ENCODE peak calls at places on chromosomes 1 and 21, in four cellular contexts. E, G, Q and Z are unnamed samples.

GRCh38 chr1:115300087-115300856 is 37.8 kb downstream of the NGF start:
- DNase-seq in G (no peak), E (no peak), Q (no peak), Z (no peak)

GRCh38 chr1:209756608-209757445 is 974 bp downstream of the TRAF3IP3 start:
- DNase-seq in G (peak), E (no peak), Q (no peak), Z (no peak)

GRCh38 chr1:11961230-11961629 is 19.0 kb upstream of the MFN2 start:
- DNase-seq in Q (peak), G (no peak), E (no peak), Z (no peak)

GRCh38 chr1:111468717-111469100 is 5.1 kb upstream of the C1orf162 start:
- DNase-seq in Q (no peak), E (no peak), G (no peak), Z (no peak)

GRCh38 chr1:36857761-36858160 is 176.6 kb downstream of the GRIK3 start:
- DNase-seq in Q (no peak), G (no peak), E (no peak), Z (no peak)

GRCh38 chr1:96472471-96472870 is 249.1 kb upstream of the PTBP2 start:
- DNase-seq in Q (no peak), G (no peak), E (no peak), Z (no peak)

GRCh38 chr1:234573711-234574299 is 36.2 kb downstream of the IRF2BP2 start:
- DNase-seq in G (no peak), Q (no peak), E (no peak), Z (no peak)

GRCh38 chr1:221963742-221964141 is 221.9 kb upstream of the DUSP10 start:
- DNase-seq in G (no peak), Q (no peak), E (no peak), Z (no peak)

GRCh38 chr1:59414406-59415133 is 117.7 kb downstream of the FGGY start:
- DNase-seq in E (no peak), G (no peak), Q (no peak), Z (no peak)

GRCh38 chr1:228009828-228010775 is 3.3 kb downstream of the WNT3A start:
- DNase-seq in Q (no peak), G (peak), E (no peak), Z (no peak)

GRCh38 chr1:204285438-204286322 is 71.9 kb upstream of the GOLT1A start:
- DNase-seq in Q (no peak), E (no peak), G (no peak), Z (no peak)

GRCh38 chr1:154403300-154403943 is 1.7 kb upstream of the IL6R start:
- DNase-seq in E (no peak), G (no peak), Q (no peak), Z (no peak)

GRCh38 chr1:16980473-16981268 is at the start of gene MFAP2:
- DNase-seq in Q (no peak), G (no peak), E (no peak), Z (no peak)

GRCh38 chr1:31243451-31244286 is 4.0 kb upstream of the NKAIN1 start:
- DNase-seq in Q (no peak), G (no peak), E (no peak), Z (no peak)

GRCh38 chr1:232676307-232676706 is 46.4 kb upstream of the SIPA1L2 start:
- DNase-seq in Q (no peak), E (no peak), G (no peak), Z (no peak)

GRCh38 chr1:62746086-62746808 is 37.7 kb upstream of the ATG4C start:
- DNase-seq in G (no peak), E (peak), Q (peak), Z (no peak)

GRCh38 chr21:37176716-37177115 is 90.4 kb downstream of the VPS26C start:
- DNase-seq in Q (no peak), E (no peak), G (no peak), Z (no peak)

GRCh38 chr1:211553549-211553948 is 25.4 kb downstream of the SLC30A1 start:
- DNase-seq in G (no peak), Q (no peak), E (no peak), Z (no peak)

GRCh38 chr1:225567789-225568188 is 85.1 kb downstream of the ENAH start:
- DNase-seq in Q (peak), E (peak), G (no peak), Z (no peak)

DNA sequence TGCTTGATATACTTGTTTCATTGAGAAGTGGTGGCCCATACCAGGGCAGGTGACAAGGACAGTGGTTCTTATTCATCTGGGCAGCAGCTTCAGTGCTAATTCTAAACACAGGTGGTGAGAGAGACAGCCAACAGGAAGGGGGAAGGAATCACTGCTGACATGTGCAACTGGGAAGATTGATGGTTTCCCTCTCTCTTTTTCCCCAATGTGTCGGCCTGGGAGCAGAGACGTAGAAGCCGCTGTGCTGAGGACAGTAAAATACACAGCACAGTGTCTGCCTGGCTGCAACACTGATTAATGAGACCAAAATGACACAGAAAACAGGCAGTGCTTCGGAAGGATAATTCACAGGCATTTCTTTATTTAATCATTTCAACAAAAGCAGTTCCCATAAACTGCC is 48.8 kb downstream of the WARS2 start:
- DNase-seq in E (no peak), G (no peak), Q (no peak), Z (no peak)
- TF ChIP-seq CHD4 in E (no peak), G (no peak), Q (no peak), Z (no peak)

GRCh38 chr1:52576074-52576473 is 23.2 kb upstream of the TUT4 start:
- DNase-seq in G (no peak), Q (no peak), E (no peak), Z (no peak)

GRCh38 chr1:52571783-52572182 is 18.9 kb upstream of the TUT4 start:
- DNase-seq in E (peak), G (no peak), Q (peak), Z (peak)

GRCh38 chr1:52572387-52572786 is 19.5 kb upstream of the TUT4 start:
- DNase-seq in Q (no peak), E (no peak), G (no peak), Z (no peak)

GRCh38 chr1:52579415-52579814 is 22.8 kb upstream of the GPX7 start:
- DNase-seq in E (no peak), G (no peak), Q (peak), Z (no peak)

DNA sequence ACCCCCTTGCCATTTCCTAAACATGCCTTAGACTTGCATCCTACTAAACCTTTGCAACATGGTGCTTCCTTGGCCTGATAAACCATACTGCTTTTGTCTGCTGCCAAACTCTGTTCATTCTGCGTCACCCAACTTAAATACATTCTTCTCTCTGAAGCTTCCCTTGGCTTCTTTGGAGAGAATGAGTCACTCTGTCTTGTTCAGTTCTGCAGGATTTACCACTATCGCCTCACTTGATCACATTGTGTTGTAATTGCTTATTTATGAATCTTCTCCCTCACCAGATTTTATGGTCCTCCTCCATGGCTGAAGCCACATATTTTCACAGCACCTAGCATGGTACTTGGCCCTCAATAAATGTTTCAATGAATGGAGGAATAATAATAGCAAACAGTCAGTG is 21.7 kb upstream of the TUT4 start:
- DNase-seq in G (no peak), Q (no peak), E (peak), Z (no peak)
- TF ChIP-seq CHD4 in G (no peak), Q (no peak), E (no peak), Z (no peak)

GRCh38 chr1:55280731-55281130 is 65.6 kb upstream of the USP24 start:
- DNase-seq in G (no peak), Q (no peak), E (no peak), Z (no peak)
- TF ChIP-seq CHD4 in G (no peak), Q (no peak), E (no peak), Z (no peak)

GRCh38 chr21:45326169-45326833 is 38.6 kb upstream of the POFUT2 start:
- DNase-seq in Q (no peak), G (no peak), E (no peak), Z (no peak)
- TF ChIP-seq CHD4 in Q (no peak), G (no peak), E (no peak), Z (no peak)

GRCh38 chr1:54884135-54884586 is 2.8 kb downstream of the DHCR24 start:
- DNase-seq in Q (peak), E (no peak), G (no peak), Z (no peak)
- TF ChIP-seq CHD4 in Q (no peak), E (no peak), G (no peak), Z (no peak)

GRCh38 chr1:191155178-191155577 is 677.5 kb upstream of the BRINP3 start:
- DNase-seq in E (no peak), G (no peak), Q (no peak), Z (no peak)

GRCh38 chr1:191163621-191164020 is 686.0 kb upstream of the BRINP3 start:
- DNase-seq in Q (no peak), E (no peak), G (no peak), Z (no peak)

GRCh38 chr1:191162762-191163161 is 685.1 kb upstream of the BRINP3 start:
- DNase-seq in E (no peak), G (no peak), Q (no peak), Z (no peak)

GRCh38 chr1:191160837-191161236 is 683.2 kb upstream of the BRINP3 start:
- DNase-seq in G (no peak), Q (no peak), E (no peak), Z (no peak)
- TF ChIP-seq CHD4 in G (no peak), Q (no peak), E (no peak), Z (no peak)

DNA sequence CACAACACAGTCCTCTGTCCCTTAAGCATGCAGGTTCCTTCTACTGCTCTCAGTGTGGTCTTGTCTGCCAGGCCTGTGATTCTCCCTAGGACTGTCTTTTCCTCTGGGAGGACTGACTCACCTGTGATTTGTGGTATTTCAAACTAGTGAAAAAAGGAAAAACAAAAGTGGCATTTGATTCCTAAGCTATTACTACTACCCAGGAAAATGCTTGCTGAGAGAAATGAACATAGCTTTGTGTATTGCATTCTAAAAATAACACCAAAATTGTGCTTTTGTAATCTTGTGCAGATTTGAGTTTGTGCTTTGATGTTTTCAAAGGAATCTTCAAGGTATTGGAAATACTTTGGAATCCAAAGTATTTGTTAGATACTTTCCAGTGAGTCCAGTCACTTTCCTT is 57.0 kb downstream of the GPR161 start:
- DNase-seq in Q (no peak), E (no peak), G (no peak), Z (no peak)
- TF ChIP-seq CHD4 in Q (no peak), E (no peak), G (no peak), Z (no peak)

GRCh38 chr1:21651214-21652042 is 17.7 kb downstream of the RAP1GAP start:
- DNase-seq in G (no peak), Q (no peak), E (peak), Z (peak)
- TF ChIP-seq CHD4 in G (no peak), Q (no peak), E (no peak), Z (no peak)